ENCODE peak calls at places on chromosomes 4 and X, in six cellular contexts. K, W, Z, Y, S and O are unnamed samples.

GRCh38 chr4:168648929-168649328 is 152.1 kb downstream of the PALLD start:
- DNase-seq in K (no peak), W (no peak), Z (no peak), Y (peak), S (no peak), O (no peak)

GRCh38 chr4:41216294-41217019 is 2.1 kb upstream of the APBB2 start:
- DNase-seq in K (peak), W (peak), Z (peak), Y (peak), S (no peak), O (peak)

GRCh38 chrX:135632353-135632752 is 81.1 kb upstream of the CT45A1 start:
- DNase-seq in K (no peak), W (no peak), Z (no peak), Y (no peak), S (no peak), O (no peak)

GRCh38 chr4:83504974-83505373 is 20.1 kb upstream of the ABRAXAS1 start:
- DNase-seq in K (peak), W (no peak), Z (no peak), Y (no peak), S (no peak), O (no peak)

GRCh38 chr4:13984996-13985780 is 357.7 kb upstream of the BOD1L1 start:
- DNase-seq in K (no peak), W (no peak), Z (no peak), Y (no peak), S (no peak), O (no peak)

GRCh38 chr4:76752911-76753494 is 144.9 kb downstream of the SOWAHB start:
- DNase-seq in K (no peak), W (no peak), Z (no peak), Y (peak), S (no peak), O (no peak)

GRCh38 chr4:53558061-53558801 is 33.1 kb downstream of the LNX1 start:
- DNase-seq in K (no peak), W (no peak), Z (no peak), Y (no peak), S (no peak), O (no peak)

GRCh38 chr4:67531349-67531748 is 14.0 kb downstream of the CENPC start:
- DNase-seq in K (no peak), W (no peak), Z (no peak), Y (no peak), S (no peak), O (no peak)

GRCh38 chr4:41750624-41751324 is 2.2 kb upstream of the PHOX2B start:
- DNase-seq in K (no peak), W (no peak), Z (no peak), Y (no peak), S (no peak), O (no peak)

GRCh38 chrX:34341258-34341657 is 209.1 kb upstream of the FAM47A start:
- DNase-seq in K (no peak), W (no peak), Z (no peak), Y (peak), S (no peak), O (no peak)

GRCh38 chrX:130575831-130576404 is 174.1 kb downstream of the RBMX2 start:
- DNase-seq in K (peak), W (peak), Z (peak), Y (peak), S (no peak), O (peak)

GRCh38 chr4:36651253-36651652 is 369.8 kb downstream of the DTHD1 start:
- DNase-seq in K (no peak), W (no peak), Z (no peak), Y (no peak), S (no peak), O (no peak)

GRCh38 chr4:80897537-80898303 is 132.8 kb upstream of the BMP3 start:
- DNase-seq in K (no peak), W (no peak), Z (no peak), Y (no peak), S (no peak), O (no peak)

GRCh38 chr4:122552898-122553297 is 68.0 kb downstream of the IL21 start:
- DNase-seq in K (no peak), W (no peak), Z (no peak), Y (no peak), S (no peak), O (no peak)

GRCh38 chr4:184808719-184809062 is 17.1 kb downstream of the ACSL1 start:
- DNase-seq in K (no peak), W (no peak), Z (no peak), Y (no peak), S (no peak), O (no peak)

GRCh38 chr4:26726655-26727387 is 133.8 kb upstream of the STIM2 start:
- DNase-seq in K (no peak), W (no peak), Z (no peak), Y (no peak), S (no peak), O (no peak)

GRCh38 chr4:2600878-2601277 is 64.4 kb downstream of the FAM193A start:
- DNase-seq in K (no peak), W (no peak), Z (no peak), Y (no peak), S (no peak), O (no peak)

GRCh38 chr4:118224239-118224829 is 128.5 kb downstream of the PRSS12 start:
- DNase-seq in K (no peak), W (no peak), Z (peak), Y (peak), S (no peak), O (peak)

GRCh38 chrX:101417981-101418841 is 10.2 kb downstream of the HNRNPH2 start:
- DNase-seq in K (peak), W (peak), Z (no peak), Y (no peak), S (no peak), O (peak)

GRCh38 chrX:20267924-20268701 is 1.4 kb upstream of the RPS6KA3 start:
- DNase-seq in K (peak), W (peak), Z (no peak), Y (no peak), S (peak), O (peak)

GRCh38 chr4:129929984-129930383 is 834.0 kb downstream of the C4orf33 start:
- DNase-seq in K (no peak), W (no peak), Z (no peak), Y (no peak), S (no peak), O (no peak)

GRCh38 chr4:16852168-16852567 is 46.3 kb downstream of the LDB2 start:
- DNase-seq in K (no peak), W (no peak), Z (no peak), Y (no peak), S (no peak), O (no peak)

GRCh38 chr4:38313999-38314561 is 349.9 kb upstream of the KLF3 start:
- DNase-seq in K (no peak), W (peak), Z (no peak), Y (peak), S (no peak), O (peak)

GRCh38 chr4:40196724-40197281 is at the start of gene RHOH:
- DNase-seq in K (no peak), W (peak), Z (no peak), Y (no peak), S (no peak), O (peak)
- TF ChIP-seq POLR2A in K (peak), W (peak), Z (no peak), Y (no peak), S (peak), O (peak)

DNA sequence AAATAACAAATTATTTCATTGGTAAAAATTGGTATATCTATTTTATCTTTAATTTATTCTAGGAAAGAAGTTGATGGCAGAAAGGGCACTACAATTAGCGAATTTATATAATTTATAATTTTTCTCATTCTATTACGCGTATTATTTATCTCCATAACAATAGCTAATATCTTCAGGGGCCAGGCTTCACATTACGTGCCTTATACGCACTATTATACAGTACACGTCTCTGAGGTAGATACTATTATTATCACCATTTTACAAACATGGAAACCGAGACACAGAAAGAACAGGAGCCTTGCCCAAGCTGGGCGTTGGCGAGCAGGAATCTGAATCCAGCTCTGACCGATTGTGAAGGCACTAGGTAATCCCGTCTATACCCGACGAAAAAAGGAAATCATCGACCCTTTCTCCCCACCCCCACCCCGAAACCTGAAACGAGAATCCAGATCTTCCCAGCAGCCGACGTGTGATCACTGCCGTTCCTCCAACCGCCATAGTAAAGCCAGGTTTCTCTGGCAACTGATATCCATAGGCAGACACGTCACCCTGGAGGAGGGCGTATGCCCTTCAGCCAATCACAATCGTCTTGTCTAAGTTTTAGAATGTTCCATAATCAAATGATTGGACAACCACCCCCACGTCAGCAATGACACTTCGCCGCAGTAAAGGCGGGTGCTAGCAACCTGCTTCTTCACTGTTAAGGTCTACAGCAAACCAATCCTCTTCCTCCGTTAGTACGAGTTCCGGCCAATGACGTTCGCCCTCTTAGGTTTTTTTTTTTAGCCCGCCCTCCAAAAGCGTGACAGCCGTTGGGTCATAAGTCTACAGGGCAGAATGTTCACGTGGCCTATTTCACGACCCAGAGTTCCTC is at the start of gene MORF4L2:
- DNase-seq in K (peak), W (peak), Z (peak), Y (peak), S (peak), O (peak)
- TF ChIP-seq POLR2A in K (peak), W (peak), Z (peak), Y (peak), S (peak), O (peak)

GRCh38 chr4:71255966-71256365 is 82.9 kb upstream of the SLC4A4 start:
- DNase-seq in K (no peak), W (no peak), Z (no peak), Y (no peak), S (no peak), O (no peak)

GRCh38 chr4:71254451-71255012 is 84.3 kb upstream of the SLC4A4 start:
- DNase-seq in K (no peak), W (no peak), Z (no peak), Y (no peak), S (no peak), O (no peak)

GRCh38 chr4:71247706-71248105 is 91.1 kb upstream of the SLC4A4 start:
- DNase-seq in K (no peak), W (no peak), Z (no peak), Y (no peak), S (no peak), O (no peak)

GRCh38 chr4:71251266-71251665 is 87.6 kb upstream of the SLC4A4 start:
- DNase-seq in K (no peak), W (no peak), Z (no peak), Y (no peak), S (no peak), O (no peak)
- TF ChIP-seq POLR2A in K (no peak), W (no peak), Z (no peak), Y (no peak), S (no peak), O (no peak)

GRCh38 chr4:143417679-143418403 is 81.2 kb downstream of the GAB1 start:
- DNase-seq in K (no peak), W (no peak), Z (no peak), Y (no peak), S (no peak), O (no peak)
- TF ChIP-seq POLR2A in K (no peak), W (no peak), Z (no peak), Y (no peak), S (no peak), O (no peak)

GRCh38 chrX:23782455-23782854 is 518 bp upstream of the SAT1 start:
- DNase-seq in K (no peak), W (no peak), Z (peak), Y (peak), S (no peak), O (no peak)

GRCh38 chrX:23785564-23785963 is 2.6 kb downstream of the SAT1 start:
- DNase-seq in K (no peak), W (no peak), Z (no peak), Y (peak), S (no peak), O (no peak)

GRCh38 chrX:23782863-23783568 is at the start of gene SAT1:
- DNase-seq in K (peak), W (peak), Z (peak), Y (peak), S (peak), O (peak)

GRCh38 chrX:23784487-23785301 is 1.7 kb downstream of the SAT1 start:
- DNase-seq in K (no peak), W (no peak), Z (no peak), Y (peak), S (no peak), O (peak)

GRCh38 chrX:23783569-23784486 is 855 bp downstream of the SAT1 start:
- DNase-seq in K (no peak), W (no peak), Z (no peak), Y (peak), S (no peak), O (peak)
- TF ChIP-seq POLR2A in K (no peak), W (no peak), Z (no peak), Y (no peak), S (no peak), O (peak)

DNA sequence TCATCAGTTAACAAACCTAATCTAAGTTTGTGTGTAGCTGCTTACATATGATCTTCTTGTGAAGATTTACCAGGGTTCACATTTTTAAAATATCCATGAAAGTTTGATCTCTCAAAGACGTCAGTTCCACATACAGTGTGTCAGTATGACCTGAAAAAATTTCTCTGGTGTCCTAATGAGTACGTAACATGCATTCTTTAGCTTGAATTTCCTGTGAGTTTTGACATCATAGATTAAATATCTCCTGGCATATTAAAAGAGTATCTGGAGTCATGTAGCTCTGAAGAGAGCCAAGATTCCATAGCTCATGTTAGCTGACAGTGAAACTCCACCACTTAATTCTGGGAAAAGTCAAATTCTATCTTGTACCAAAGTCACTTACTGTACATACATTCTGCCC is 43.9 kb upstream of the PDLIM5 start:
- DNase-seq in K (no peak), W (no peak), Z (no peak), Y (no peak), S (no peak), O (no peak)
- TF ChIP-seq POLR2A in K (no peak), W (no peak), Z (no peak), Y (no peak), S (no peak), O (no peak)

GRCh38 chr4:48016141-48017107 is at the start of the genes CNGA1 and NIPAL1:
- DNase-seq in K (peak), W (peak), Z (peak), Y (peak), S (peak), O (peak)
- TF ChIP-seq POLR2A in K (peak), W (peak), Z (peak), Y (no peak), S (peak), O (no peak)